ENCODE peak calls at places on chromosomes 12 and 14, in seven cellular contexts. V is GM12878, G is SK-N-SH, S is HepG2, T is GM12892, N is K562, F is H1. Z is an unnamed sample.

GRCh38 chr14:104431929-104432541 is 147.5 kb upstream of the C14orf180 start:
- DNase-seq in V (no peak), N (no peak), F (no peak), G (no peak), S (no peak), T (peak; percentile 25), Z (no peak)

GRCh38 chr14:31387091-31387490 is 33.3 kb downstream of the HEATR5A start:
- DNase-seq in G (no peak), S (no peak), N (no peak), F (no peak), T (no peak), V (no peak), Z (no peak)

GRCh38 chr14:57692671-57693070 is 173.2 kb downstream of the SLC35F4 start:
- DNase-seq in G (peak; percentile 10), N (peak; percentile 7), T (no peak), V (no peak), S (peak; percentile 39), F (no peak), Z (no peak)

GRCh38 chr12:11771356-11771755 is 121.9 kb downstream of the ETV6 start:
- DNase-seq in F (no peak), S (no peak), N (no peak), G (no peak), T (no peak), V (no peak), Z (no peak)

GRCh38 chr12:19799886-19800602 is 360.8 kb downstream of the AEBP2 start:
- DNase-seq in N (no peak), F (no peak), V (no peak), S (no peak), T (no peak), G (no peak), Z (no peak)

GRCh38 chr12:79407671-79408622 is 282.8 kb downstream of the PAWR start:
- DNase-seq in N (no peak), G (no peak), S (peak; percentile 74), V (peak; percentile 9), T (no peak), F (peak; percentile 63), Z (no peak)

GRCh38 chr12:3266638-3267037 is 189.5 kb downstream of the TSPAN9 start:
- DNase-seq in T (no peak), F (no peak), G (no peak), N (no peak), S (no peak), V (no peak), Z (no peak)

GRCh38 chr12:114245555-114245954 is 160.4 kb downstream of the TBX5 start:
- DNase-seq in F (no peak), T (no peak), S (no peak), G (no peak), N (no peak), V (no peak), Z (no peak)

GRCh38 chr12:107178776-107179175 is 85.4 kb upstream of the CRY1 start:
- DNase-seq in T (no peak), G (no peak), N (no peak), F (no peak), S (no peak), V (no peak), Z (no peak)

GRCh38 chr12:102957339-102958050 is at the start of gene ASCL1:
- DNase-seq in T (no peak), F (peak; percentile 70), G (peak; percentile 83), V (no peak), S (no peak), N (no peak), Z (no peak)

GRCh38 chr12:46523446-46523845 is 150.9 kb upstream of the SLC38A2 start:
- DNase-seq in F (no peak), N (no peak), S (peak; percentile 62), T (no peak), V (no peak), G (no peak), Z (no peak)

GRCh38 chr12:14578646-14579045 is 11.0 kb upstream of the PLBD1 start:
- DNase-seq in N (no peak), F (no peak), T (no peak), S (no peak), G (no peak), V (no peak), Z (no peak)

GRCh38 chr14:103679351-103679750 is 35.9 kb downstream of the XRCC3 start:
- DNase-seq in N (no peak), S (peak; percentile 6), G (peak; percentile 74), V (peak; percentile 34), F (peak; percentile 61), T (peak; percentile 59), Z (no peak)

GRCh38 chr12:6533653-6534157 is 612 bp upstream of the GAPDH start:
- DNase-seq in G (peak; percentile 87), V (no peak), T (peak; percentile 71), N (peak; percentile 51), S (peak; percentile 86), F (peak; percentile 90), Z (peak; percentile 60)

GRCh38 chr14:103886304-103887169 is 39.2 kb upstream of the PPP1R13B start:
- DNase-seq in T (no peak), S (peak; percentile 76), F (no peak), G (no peak), N (peak; percentile 32), V (no peak), Z (no peak)

GRCh38 chr14:67457782-67458181 is 30.7 kb downstream of the TMEM229B start:
- DNase-seq in T (no peak), S (no peak), G (no peak), F (peak; percentile 58), N (no peak), V (no peak), Z (no peak)

DNA sequence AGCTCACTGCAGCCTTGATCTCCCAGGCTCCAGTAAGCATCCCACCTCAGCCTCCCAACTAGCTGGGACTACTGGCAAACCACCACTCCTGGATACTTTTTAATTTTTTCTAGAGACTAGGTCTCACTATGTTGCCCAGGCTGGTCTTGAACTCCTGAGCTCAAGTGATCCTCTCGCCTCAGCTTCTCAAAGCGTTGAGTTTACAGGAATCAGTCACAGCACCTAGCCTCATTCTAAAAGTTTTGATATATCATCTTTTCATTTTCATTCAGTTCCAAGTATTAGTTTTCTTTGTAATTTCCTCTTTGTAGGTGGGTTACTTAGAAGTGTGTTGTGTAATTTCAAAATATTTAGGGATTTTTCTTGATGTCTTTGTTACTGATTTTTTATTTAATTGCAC is 9.6 kb downstream of the CBX5 start:
- DNase-seq in T (no peak), G (no peak), S (no peak), N (no peak), F (no peak), V (no peak), Z (no peak)
- TF ChIP-seq TAF1 in T (no peak), G (no peak), S (no peak), N (no peak), F (no peak), V (no peak), Z (no peak)

GRCh38 chr12:12976366-12976765 is 23.7 kb downstream of the HEBP1 start:
- DNase-seq in T (no peak), N (no peak), S (no peak), F (no peak), V (no peak), G (no peak), Z (no peak)

GRCh38 chr12:12979151-12979550 is 20.9 kb downstream of the HEBP1 start:
- DNase-seq in G (no peak), V (no peak), N (no peak), S (no peak), F (no peak), T (no peak), Z (no peak)

GRCh38 chr12:12977231-12977630 is 22.8 kb downstream of the HEBP1 start:
- DNase-seq in F (no peak), S (no peak), V (no peak), G (no peak), T (no peak), N (no peak), Z (no peak)

GRCh38 chr12:12983420-12984035 is 16.5 kb downstream of the HEBP1 start:
- DNase-seq in F (no peak), T (no peak), S (peak; percentile 30), N (peak; percentile 16), G (peak; percentile 45), V (no peak), Z (no peak)

GRCh38 chr12:12979731-12980259 is 20.3 kb downstream of the HEBP1 start:
- DNase-seq in N (no peak), G (no peak), F (no peak), S (no peak), V (no peak), T (no peak), Z (no peak)
- TF ChIP-seq TAF1 in N (no peak), G (no peak), F (no peak), S (no peak), V (no peak), T (no peak), Z (no peak)

GRCh38 chr12:49540229-49541139 is 1.7 kb downstream of the KCNH3 start:
- DNase-seq in N (no peak), V (no peak), G (peak; percentile 44), T (no peak), F (no peak), S (no peak), Z (no peak)

GRCh38 chr12:49537709-49538601 is 875 bp upstream of the KCNH3 start:
- DNase-seq in S (no peak), V (no peak), N (peak; percentile 41), G (peak; percentile 74), T (peak; percentile 40), F (no peak), Z (no peak)

GRCh38 chr12:49537231-49537708 is 1.6 kb upstream of the KCNH3 start:
- DNase-seq in F (no peak), V (no peak), N (no peak), T (no peak), G (no peak), S (no peak), Z (no peak)

GRCh38 chr12:49539406-49540228 is 787 bp downstream of the KCNH3 start:
- DNase-seq in N (no peak), S (no peak), V (no peak), T (peak; percentile 38), G (peak; percentile 47), F (no peak), Z (no peak)

DNA sequence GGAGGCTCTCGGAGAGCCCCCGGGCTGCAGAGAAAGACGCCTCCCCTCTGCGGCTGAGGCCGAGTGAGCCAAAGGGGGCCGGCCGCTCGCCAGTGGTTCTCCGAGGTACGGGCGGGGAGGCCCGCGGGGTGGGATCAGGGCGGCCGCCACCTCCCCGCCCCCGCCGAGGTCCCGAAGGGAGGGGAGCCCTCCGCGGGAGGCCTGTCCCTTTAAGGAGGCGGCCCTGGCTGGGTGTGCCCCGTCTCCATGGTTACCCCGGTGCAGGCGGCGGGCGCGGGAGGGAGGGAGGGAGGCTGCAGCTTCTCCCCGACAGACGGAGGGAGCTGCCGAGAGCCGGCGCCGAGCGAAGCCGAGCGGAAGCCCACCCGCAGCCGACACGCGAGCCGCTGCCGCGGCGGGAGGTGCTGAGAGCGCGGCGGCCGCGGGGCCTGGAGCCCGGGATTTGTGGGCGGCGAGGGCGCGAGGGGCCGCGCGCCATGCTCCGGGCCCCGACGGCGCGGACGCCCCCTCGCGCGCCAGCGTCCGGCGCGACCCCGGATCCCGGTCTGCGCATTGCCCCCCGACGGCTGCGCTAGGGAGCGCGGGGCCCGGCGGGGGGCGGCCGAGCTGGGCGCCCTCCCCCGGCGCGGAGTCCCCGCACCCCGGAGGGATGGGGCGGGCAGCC is at the start of gene KCNH3:
- DNase-seq in V (no peak), S (no peak), T (peak; percentile 96), N (peak; percentile 98), F (peak; percentile 76), G (peak; percentile 93), Z (peak; percentile 97)
- TF ChIP-seq TAF1 in V (no peak), S (no peak), T (no peak), N (no peak), F (no peak), G (no peak), Z (no peak)

GRCh38 chr12:121523741-121524140 is 57.1 kb downstream of the KDM2B start:
- DNase-seq in N (no peak), G (no peak), V (no peak), T (peak; percentile 61), F (no peak), S (no peak), Z (no peak)
- TF ChIP-seq TAF1 in N (no peak), G (no peak), V (no peak), T (no peak), F (no peak), S (no peak), Z (no peak)